ENCODE peak calls at places on chromosomes 6 and 20, in eight cellular contexts. O, L, Y, D, F, T, I and Q are unnamed samples.

GRCh38 chr20:3046677-3047462 is 1.0 kb downstream of the MRPS26 start:
- DNase-seq in L (peak), Y (peak), F (no peak), O (peak), D (peak), I (peak), T (no peak), Q (no peak)

GRCh38 chr20:50482396-50482890 is 27.7 kb upstream of the PTPN1 start:
- DNase-seq in T (no peak), Y (no peak), L (no peak), D (no peak), F (no peak), I (no peak), O (no peak), Q (no peak)

GRCh38 chr6:11853678-11854417 is 75.2 kb upstream of the ADTRP start:
- DNase-seq in D (no peak), I (no peak), Y (no peak), T (no peak), F (no peak), O (peak), L (no peak), Q (no peak)

GRCh38 chr6:119608994-119609393 is 259.4 kb upstream of the MAN1A1 start:
- DNase-seq in Y (no peak), O (no peak), T (no peak), D (no peak), L (no peak), I (no peak), F (no peak), Q (no peak)

GRCh38 chr6:89828988-89829590 is 591 bp upstream of the CASP8AP2 start:
- DNase-seq in I (peak), D (no peak), Y (peak), T (no peak), F (no peak), L (peak), O (no peak), Q (peak)

GRCh38 chr6:75155586-75155985 is 50.3 kb downstream of the COL12A1 start:
- DNase-seq in T (no peak), F (no peak), D (no peak), O (no peak), Y (no peak), I (no peak), L (no peak), Q (no peak)

GRCh38 chr6:153618371-153619328 is 420.4 kb upstream of the OPRM1 start:
- DNase-seq in I (no peak), O (no peak), F (no peak), Y (no peak), T (no peak), D (no peak), L (no peak), Q (no peak)

GRCh38 chr6:148932731-148933130 is 185.9 kb downstream of the UST start:
- DNase-seq in L (no peak), F (no peak), Y (no peak), D (no peak), I (no peak), T (no peak), O (peak), Q (no peak)

GRCh38 chr20:4192378-4193048 is 177.2 kb upstream of the RNF24 start:
- DNase-seq in T (no peak), F (no peak), D (no peak), I (no peak), L (no peak), O (peak), Y (peak), Q (no peak)

GRCh38 chr6:158039178-158039557 is 57.5 kb downstream of the SYNJ2 start:
- DNase-seq in L (no peak), F (no peak), Y (no peak), D (no peak), T (no peak), O (no peak), I (no peak), Q (no peak)

GRCh38 chr6:136658711-136659110 is 108.5 kb upstream of the MAP7 start:
- DNase-seq in L (no peak), F (no peak), I (no peak), D (no peak), Y (no peak), O (no peak), T (no peak), Q (no peak)

GRCh38 chr20:20454850-20455627 is 87.1 kb downstream of the INSM1 start:
- DNase-seq in O (no peak), F (no peak), T (no peak), D (no peak), L (no peak), I (no peak), Y (no peak), Q (no peak)

GRCh38 chr6:133392641-133393040 is 151.5 kb downstream of the EYA4 start:
- DNase-seq in Y (no peak), F (no peak), I (no peak), T (no peak), D (no peak), O (peak), L (no peak), Q (no peak)

GRCh38 chr6:52361347-52361944 is 505 bp upstream of the PAQR8 start:
- DNase-seq in Y (no peak), L (peak), D (peak), O (peak), T (no peak), I (no peak), F (no peak), Q (peak)

GRCh38 chr6:119344306-119344705 is 5.3 kb downstream of the MAN1A1 start:
- DNase-seq in I (no peak), D (no peak), F (no peak), O (no peak), Y (no peak), L (no peak), T (no peak), Q (no peak)

GRCh38 chr20:62214067-62214466 is 6.0 kb downstream of the HRH3 start:
- DNase-seq in L (peak), Y (no peak), O (no peak), F (no peak), I (no peak), D (no peak), T (no peak), Q (no peak)

GRCh38 chr6:126396131-126396530 is 56.2 kb downstream of the CENPW start:
- DNase-seq in I (no peak), F (no peak), T (no peak), L (no peak), D (no peak), O (no peak), Y (no peak), Q (no peak)

GRCh38 chr6:41488392-41489129 is 57.6 kb upstream of the FOXP4 start:
- DNase-seq in T (peak), F (peak), D (peak), Y (no peak), O (peak), L (no peak), I (no peak), Q (peak)

GRCh38 chr6:134429861-134430380 is 112.0 kb upstream of the SGK1 start:
- DNase-seq in D (no peak), Y (no peak), O (no peak), I (no peak), L (no peak), F (no peak), T (no peak), Q (no peak)

GRCh38 chr6:112909781-112910180 is 562.7 kb downstream of the RFPL4B start:
- DNase-seq in I (no peak), F (no peak), D (peak), O (peak), Y (peak), T (no peak), L (no peak), Q (peak)